ENCODE peak calls at places on chromosomes 3 and 15, in six cellular contexts. Z is activated T-helper 1 cell treated with Interleukin-2 at 50 U/mL for 16 hours; X is RPMI8226; V is activated T-cell treated with anti-CD3 and anti-CD28 coated beads, Interleukin-2, amount 50 U/mL, for 4 hours; I is NCI-H460; Q is NCI-H774. D is an unnamed sample.

GRCh38 chr3:183409219-183409618 is 19.2 kb downstream of the MCF2L2 start:
- DNase-seq in Z (no peak), X (no peak), V (no peak), I (no peak), Q (no peak), D (no peak)

GRCh38 chr3:127790580-127791183 is 31.6 kb downstream of the MGLL start:
- DNase-seq in Z (no peak), X (no peak), V (no peak), I (no peak), Q (no peak), D (no peak)

GRCh38 chr3:4763604-4764247 is 215.5 kb upstream of the BHLHE40 start:
- DNase-seq in Z (no peak), X (no peak), V (no peak), I (no peak), Q (no peak), D (no peak)

GRCh38 chr3:29940759-29941319 is 660.0 kb downstream of the RBMS3 start:
- DNase-seq in Z (no peak), X (no peak), V (no peak), I (no peak), Q (no peak), D (no peak)

GRCh38 chr3:58161435-58162398 is 49.1 kb downstream of the DNASE1L3 start:
- DNase-seq in Z (no peak), X (peak), V (no peak), I (peak), Q (no peak), D (no peak)

GRCh38 chr15:84699538-84700191 is 16.3 kb downstream of the SEC11A start:
- DNase-seq in Z (no peak), X (no peak), V (no peak), I (no peak), Q (no peak), D (no peak)

GRCh38 chr3:192571197-192571791 is 156.0 kb downstream of the FGF12 start:
- DNase-seq in Z (no peak), X (peak), V (no peak), I (peak), Q (peak), D (no peak)

GRCh38 chr3:193563999-193564398 is 9.3 kb upstream of the ATP13A4 start:
- DNase-seq in Z (no peak), X (peak), V (no peak), I (peak), Q (no peak), D (no peak)

GRCh38 chr3:18412684-18413083 is 12.5 kb downstream of the SATB1 start:
- DNase-seq in Z (no peak), X (no peak), V (no peak), I (no peak), Q (no peak), D (no peak)

GRCh38 chr3:24493951-24494615 is 567 bp downstream of the THRB start:
- DNase-seq in Z (no peak), X (peak), V (no peak), I (no peak), Q (no peak), D (no peak)

GRCh38 chr15:57329582-57330367 is 46.5 kb upstream of the CGNL1 start:
- DNase-seq in Z (no peak), X (no peak), V (no peak), I (no peak), Q (no peak), D (no peak)

GRCh38 chr3:152539191-152539764 is 270.5 kb downstream of the MBNL1 start:
- DNase-seq in Z (no peak), X (no peak), V (no peak), I (no peak), Q (no peak), D (no peak)

GRCh38 chr3:172307143-172307560 is 141.1 kb downstream of the GHSR start:
- DNase-seq in Z (no peak), X (no peak), V (no peak), I (no peak), Q (no peak), D (no peak)

GRCh38 chr3:15634671-15635661 is 33.4 kb downstream of the BTD start:
- DNase-seq in Z (no peak), X (no peak), V (no peak), I (no peak), Q (no peak), D (no peak)

GRCh38 chr3:42778644-42779043 is 5.6 kb upstream of the CCDC13 start:
- DNase-seq in Z (no peak), X (no peak), V (no peak), I (no peak), Q (no peak), D (no peak)

GRCh38 chr15:57570994-57571393 is 20.7 kb upstream of the MYZAP start:
- DNase-seq in Z (no peak), X (no peak), V (no peak), I (no peak), Q (no peak), D (no peak)

GRCh38 chr3:195030791-195031321 is 240.1 kb downstream of the XXYLT1 start:
- DNase-seq in Z (no peak), X (no peak), V (no peak), I (no peak), Q (no peak), D (no peak)

GRCh38 chr3:69562001-69562400 is 176.1 kb upstream of the FRMD4B start:
- DNase-seq in Z (no peak), X (no peak), V (no peak), I (no peak), Q (no peak), D (no peak)

GRCh38 chr3:98350082-98350481 is 3.6 kb upstream of the OR5K4 start:
- DNase-seq in Z (no peak), X (no peak), V (no peak), I (no peak), Q (no peak), D (no peak)

GRCh38 chr3:15064299-15064834 is 748 bp downstream of the MRPS25 start:
- DNase-seq in Z (peak), X (peak), V (no peak), I (no peak), Q (no peak), D (peak)

GRCh38 chr3:31356941-31357340 is 175.8 kb upstream of the STT3B start:
- DNase-seq in Z (no peak), X (no peak), V (no peak), I (no peak), Q (no peak), D (no peak)

GRCh38 chr3:183698318-183698731 is 728 bp downstream of the YEATS2 start:
- DNase-seq in Z (no peak), X (peak), V (no peak), I (no peak), Q (no peak), D (peak)

GRCh38 chr15:58731756-58732535 is 17.6 kb downstream of the ADAM10 start:
- DNase-seq in Z (no peak), X (no peak), V (no peak), I (no peak), Q (no peak), D (no peak)

GRCh38 chr3:23183731-23184130 is 19.4 kb upstream of the UBE2E2 start:
- DNase-seq in Z (no peak), X (peak), V (no peak), I (peak), Q (no peak), D (no peak)

GRCh38 chr3:98777286-98777685 is 14.1 kb downstream of the ST3GAL6 start:
- DNase-seq in Z (no peak), X (no peak), V (no peak), I (no peak), Q (no peak), D (no peak)

GRCh38 chr3:155244206-155244605 is 49.3 kb downstream of the STRIT1 start:
- DNase-seq in Z (no peak), X (peak), V (no peak), I (no peak), Q (no peak), D (no peak)

GRCh38 chr3:84836961-84837360 is 121.8 kb upstream of the CADM2 start:
- DNase-seq in Z (no peak), X (peak), V (no peak), I (no peak), Q (peak), D (no peak)

GRCh38 chr3:69588170-69588569 is 151.1 kb upstream of the MITF start:
- DNase-seq in Z (no peak), X (no peak), V (no peak), I (no peak), Q (no peak), D (no peak)

GRCh38 chr3:125107861-125108567 is 52.2 kb upstream of the HEG1 start:
- DNase-seq in Z (no peak), X (no peak), V (no peak), I (peak), Q (no peak), D (no peak)

GRCh38 chr15:70795311-70795665 is 31.9 kb upstream of the UACA start:
- DNase-seq in Z (no peak), X (no peak), V (no peak), I (peak), Q (no peak), D (no peak)

GRCh38 chr3:180062771-180063170 is 26.0 kb upstream of the PEX5L start:
- DNase-seq in Z (no peak), X (no peak), V (no peak), I (no peak), Q (no peak), D (no peak)

GRCh38 chr3:106769045-106769444 is 608.2 kb upstream of the CCDC54 start:
- DNase-seq in Z (no peak), X (no peak), V (no peak), I (no peak), Q (no peak), D (no peak)

GRCh38 chr3:171712168-171712938 is 97.9 kb downstream of the PLD1 start:
- DNase-seq in Z (no peak), X (no peak), V (no peak), I (no peak), Q (no peak), D (no peak)

GRCh38 chr15:59801649-59802048 is 112.5 kb upstream of the BNIP2 start:
- DNase-seq in Z (no peak), X (no peak), V (no peak), I (no peak), Q (no peak), D (no peak)

GRCh38 chr15:92365079-92365478 is 28.6 kb upstream of the ST8SIA2 start:
- DNase-seq in Z (no peak), X (no peak), V (no peak), I (peak), Q (no peak), D (no peak)

GRCh38 chr3:4772858-4773257 is 206.4 kb upstream of the BHLHE40 start:
- DNase-seq in Z (no peak), X (no peak), V (no peak), I (no peak), Q (no peak), D (no peak)

GRCh38 chr15:48823706-48824105 is 12.8 kb upstream of the CEP152 start:
- DNase-seq in Z (no peak), X (no peak), V (no peak), I (no peak), Q (no peak), D (no peak)

GRCh38 chr3:71469131-71469430 is 114.4 kb downstream of the FOXP1 start:
- DNase-seq in Z (no peak), X (no peak), V (no peak), I (no peak), Q (no peak), D (no peak)

D was measured in activated naive CD4-positive, alpha-beta T cell treated with anti-CD3 and anti-CD28 coated beads, Interleukin-2, amount 50 U/mL, for 16 hours.